ENCODE peak calls at places on chromosomes 11 and 22, in seven cellular contexts. One of them, this sample, is unnamed.
A peak's percentile ranks its signal among the peaks of the same experiment; 100 is the strongest.

GRCh38 chr22:50305658-50306566 is 1.5 kb downstream of the PLXNB2 start:
- DNase-seq in IMR-90: peak; percentile 95
- DNase-seq in CD4-positive, alpha-beta memory T cell: no peak
- DNase-seq in GM23248: peak; percentile 98
- DNase-seq in fibroblast of mammary gland: peak; percentile 94
- DNase-seq in lower lobe of right lung: peak; percentile 93
- DNase-seq in AG04449: peak; percentile 86
- DNase-seq in this sample: peak; percentile 88

GRCh38 chr11:20303451-20303965 is 60.0 kb upstream of the HTATIP2 start:
- DNase-seq in IMR-90: no peak
- DNase-seq in CD4-positive, alpha-beta memory T cell: no peak
- DNase-seq in GM23248: no peak
- DNase-seq in fibroblast of mammary gland: no peak
- DNase-seq in lower lobe of right lung: no peak
- DNase-seq in AG04449: no peak
- DNase-seq in this sample: no peak

GRCh38 chr11:43837879-43838278 is 42.8 kb upstream of the ALKBH3 start:
- DNase-seq in IMR-90: no peak
- DNase-seq in CD4-positive, alpha-beta memory T cell: no peak
- DNase-seq in GM23248: peak; percentile 5
- DNase-seq in fibroblast of mammary gland: no peak
- DNase-seq in lower lobe of right lung: no peak
- DNase-seq in AG04449: no peak
- DNase-seq in this sample: no peak

GRCh38 chr11:23727821-23728220 is 769.0 kb upstream of the LUZP2 start:
- DNase-seq in IMR-90: peak; percentile 83
- DNase-seq in CD4-positive, alpha-beta memory T cell: no peak
- DNase-seq in GM23248: peak; percentile 33
- DNase-seq in fibroblast of mammary gland: peak; percentile 50
- DNase-seq in lower lobe of right lung: no peak
- DNase-seq in AG04449: no peak
- DNase-seq in this sample: peak; percentile 28

GRCh38 chr22:20235453-20235991 is 32.6 kb downstream of the RTN4R start:
- DNase-seq in IMR-90: no peak
- DNase-seq in CD4-positive, alpha-beta memory T cell: no peak
- DNase-seq in GM23248: no peak
- DNase-seq in fibroblast of mammary gland: no peak
- DNase-seq in lower lobe of right lung: no peak
- DNase-seq in AG04449: no peak
- DNase-seq in this sample: no peak

GRCh38 chr22:37906364-37907008 is 389 bp downstream of the MICALL1 start:
- DNase-seq in IMR-90: no peak
- DNase-seq in CD4-positive, alpha-beta memory T cell: peak; percentile 50
- DNase-seq in GM23248: peak; percentile 49
- DNase-seq in fibroblast of mammary gland: no peak
- DNase-seq in lower lobe of right lung: no peak
- DNase-seq in AG04449: no peak
- DNase-seq in this sample: no peak

GRCh38 chr11:77126861-77127673 is 979 bp upstream of the MYO7A start:
- DNase-seq in IMR-90: peak; percentile 39
- DNase-seq in CD4-positive, alpha-beta memory T cell: no peak
- DNase-seq in GM23248: peak; percentile 76
- DNase-seq in fibroblast of mammary gland: peak; percentile 30
- DNase-seq in lower lobe of right lung: peak; percentile 62
- DNase-seq in AG04449: no peak
- DNase-seq in this sample: no peak

GRCh38 chr11:37107415-37107814 is 509.4 kb upstream of the RAG2 start:
- DNase-seq in IMR-90: no peak
- DNase-seq in CD4-positive, alpha-beta memory T cell: no peak
- DNase-seq in GM23248: no peak
- DNase-seq in fibroblast of mammary gland: no peak
- DNase-seq in lower lobe of right lung: no peak
- DNase-seq in AG04449: no peak
- DNase-seq in this sample: no peak

GRCh38 chr11:107598225-107599139 is 7.5 kb downstream of the ELMOD1 start:
- DNase-seq in IMR-90: no peak
- DNase-seq in CD4-positive, alpha-beta memory T cell: no peak
- DNase-seq in GM23248: peak; percentile 54
- DNase-seq in fibroblast of mammary gland: no peak
- DNase-seq in lower lobe of right lung: peak; percentile 52
- DNase-seq in AG04449: no peak
- DNase-seq in this sample: no peak

GRCh38 chr11:17563961-17564686 is 17.1 kb downstream of the OTOG start:
- DNase-seq in IMR-90: no peak
- DNase-seq in CD4-positive, alpha-beta memory T cell: no peak
- DNase-seq in GM23248: no peak
- DNase-seq in fibroblast of mammary gland: no peak
- DNase-seq in lower lobe of right lung: no peak
- DNase-seq in AG04449: no peak
- DNase-seq in this sample: no peak

GRCh38 chr11:93032580-93032979 is 63.1 kb downstream of the MTNR1B start:
- DNase-seq in IMR-90: peak; percentile 30
- DNase-seq in CD4-positive, alpha-beta memory T cell: no peak
- DNase-seq in GM23248: no peak
- DNase-seq in fibroblast of mammary gland: no peak
- DNase-seq in lower lobe of right lung: no peak
- DNase-seq in AG04449: no peak
- DNase-seq in this sample: no peak

GRCh38 chr11:24082860-24083259 is 414.0 kb upstream of the LUZP2 start:
- DNase-seq in IMR-90: no peak
- DNase-seq in CD4-positive, alpha-beta memory T cell: no peak
- DNase-seq in GM23248: no peak
- DNase-seq in fibroblast of mammary gland: no peak
- DNase-seq in lower lobe of right lung: no peak
- DNase-seq in AG04449: no peak
- DNase-seq in this sample: no peak

GRCh38 chr11:85665756-85666155 is 827 bp upstream of the CREBZF start:
- DNase-seq in IMR-90: no peak
- DNase-seq in CD4-positive, alpha-beta memory T cell: no peak
- DNase-seq in GM23248: no peak
- DNase-seq in fibroblast of mammary gland: peak; percentile 44
- DNase-seq in lower lobe of right lung: no peak
- DNase-seq in AG04449: no peak
- DNase-seq in this sample: no peak

GRCh38 chr11:117144477-117145392 is 648 bp downstream of the PAFAH1B2 start:
- DNase-seq in IMR-90: peak; percentile 86
- DNase-seq in CD4-positive, alpha-beta memory T cell: peak; percentile 46
- DNase-seq in GM23248: peak; percentile 87
- DNase-seq in fibroblast of mammary gland: peak; percentile 73
- DNase-seq in lower lobe of right lung: peak; percentile 72
- DNase-seq in AG04449: no peak
- DNase-seq in this sample: peak; percentile 25

GRCh38 chr11:72354356-72355115 is 79.8 kb downstream of the CLPB start:
- DNase-seq in IMR-90: peak; percentile 31
- DNase-seq in CD4-positive, alpha-beta memory T cell: no peak
- DNase-seq in GM23248: peak; percentile 44
- DNase-seq in fibroblast of mammary gland: no peak
- DNase-seq in lower lobe of right lung: no peak
- DNase-seq in AG04449: no peak
- DNase-seq in this sample: no peak

GRCh38 chr11:113350646-113351045 is 36.3 kb downstream of the TTC12 start:
- DNase-seq in IMR-90: no peak
- DNase-seq in CD4-positive, alpha-beta memory T cell: no peak
- DNase-seq in GM23248: no peak
- DNase-seq in fibroblast of mammary gland: no peak
- DNase-seq in lower lobe of right lung: no peak
- DNase-seq in AG04449: no peak
- DNase-seq in this sample: no peak

GRCh38 chr11:69594481-69594880 is 46.5 kb upstream of the CCND1 start:
- DNase-seq in IMR-90: no peak
- DNase-seq in CD4-positive, alpha-beta memory T cell: no peak
- DNase-seq in GM23248: no peak
- DNase-seq in fibroblast of mammary gland: no peak
- DNase-seq in lower lobe of right lung: no peak
- DNase-seq in AG04449: no peak
- DNase-seq in this sample: no peak

DNA sequence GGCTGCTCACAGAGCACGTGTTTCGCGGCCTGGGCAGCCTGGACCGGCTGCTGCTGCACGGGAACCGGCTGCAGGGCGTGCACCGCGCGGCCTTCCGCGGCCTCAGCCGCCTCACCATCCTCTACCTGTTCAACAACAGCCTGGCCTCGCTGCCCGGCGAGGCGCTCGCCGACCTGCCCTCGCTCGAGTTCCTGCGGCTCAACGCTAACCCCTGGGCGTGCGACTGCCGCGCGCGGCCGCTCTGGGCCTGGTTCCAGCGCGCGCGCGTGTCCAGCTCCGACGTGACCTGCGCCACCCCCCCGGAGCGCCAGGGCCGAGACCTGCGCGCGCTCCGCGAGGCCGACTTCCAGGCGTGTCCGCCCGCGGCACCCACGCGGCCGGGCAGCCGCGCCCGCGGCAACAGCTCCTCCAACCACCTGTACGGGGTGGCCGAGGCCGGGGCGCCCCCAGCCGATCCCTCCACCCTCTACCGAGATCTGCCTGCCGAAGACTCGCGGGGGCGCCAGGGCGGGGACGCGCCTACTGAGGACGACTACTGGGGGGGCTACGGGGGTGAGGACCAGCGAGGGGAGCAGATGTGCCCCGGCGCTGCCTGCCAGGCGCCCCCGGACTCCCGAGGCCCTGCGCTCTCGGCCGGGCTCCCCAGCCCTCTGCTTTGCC is 16.0 kb downstream of the RTN4RL2 start:
- DNase-seq in IMR-90: no peak
- DNase-seq in CD4-positive, alpha-beta memory T cell: no peak
- DNase-seq in GM23248: no peak
- DNase-seq in fibroblast of mammary gland: no peak
- DNase-seq in lower lobe of right lung: peak; percentile 71
- DNase-seq in AG04449: no peak
- DNase-seq in this sample: no peak
- H3K4me3 ChIP-seq in IMR-90: peak overlapping the region; percentile 30
- H3K4me3 ChIP-seq in CD4-positive, alpha-beta memory T cell: peak overlapping the region; percentile 51
- H3K4me3 ChIP-seq in GM23248: no peak overlapping the region
- H3K4me3 ChIP-seq in fibroblast of mammary gland: peak overlapping the region; percentile 17
- H3K4me3 ChIP-seq in lower lobe of right lung: peak overlapping the region; percentile 60
- H3K4me3 ChIP-seq in AG04449: no peak overlapping the region
- H3K4me3 ChIP-seq in this sample: peak overlapping the region; percentile 28

DNA sequence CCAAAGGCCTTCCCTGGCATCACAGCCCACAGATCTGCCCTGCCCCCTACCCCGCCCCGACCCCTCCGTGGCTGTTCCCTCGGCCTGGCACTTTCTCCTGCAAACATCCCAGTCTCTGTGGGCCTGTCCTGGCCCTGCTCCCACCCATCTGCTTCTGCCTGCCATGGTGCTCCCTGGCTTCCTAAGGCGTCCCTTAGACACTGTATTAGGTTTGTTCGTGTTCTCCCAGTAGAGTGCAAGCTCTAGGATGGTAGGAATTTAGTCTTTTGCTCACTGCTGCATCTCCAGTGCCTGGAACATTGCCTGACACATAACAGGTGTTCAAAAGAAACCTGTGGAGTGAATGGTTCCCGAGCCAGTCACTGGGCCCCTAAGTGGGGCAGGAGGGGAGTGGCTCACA is 69.6 kb upstream of the PITPNB start:
- DNase-seq in IMR-90: no peak
- DNase-seq in CD4-positive, alpha-beta memory T cell: no peak
- DNase-seq in GM23248: no peak
- DNase-seq in fibroblast of mammary gland: no peak
- DNase-seq in lower lobe of right lung: no peak
- DNase-seq in AG04449: no peak
- DNase-seq in this sample: no peak
- H3K4me3 ChIP-seq in IMR-90: no peak overlapping the region
- H3K4me3 ChIP-seq in CD4-positive, alpha-beta memory T cell: no peak overlapping the region
- H3K4me3 ChIP-seq in GM23248: no peak overlapping the region
- H3K4me3 ChIP-seq in fibroblast of mammary gland: no peak overlapping the region
- H3K4me3 ChIP-seq in lower lobe of right lung: no peak overlapping the region
- H3K4me3 ChIP-seq in AG04449: no peak overlapping the region
- H3K4me3 ChIP-seq in this sample: no peak overlapping the region

DNA sequence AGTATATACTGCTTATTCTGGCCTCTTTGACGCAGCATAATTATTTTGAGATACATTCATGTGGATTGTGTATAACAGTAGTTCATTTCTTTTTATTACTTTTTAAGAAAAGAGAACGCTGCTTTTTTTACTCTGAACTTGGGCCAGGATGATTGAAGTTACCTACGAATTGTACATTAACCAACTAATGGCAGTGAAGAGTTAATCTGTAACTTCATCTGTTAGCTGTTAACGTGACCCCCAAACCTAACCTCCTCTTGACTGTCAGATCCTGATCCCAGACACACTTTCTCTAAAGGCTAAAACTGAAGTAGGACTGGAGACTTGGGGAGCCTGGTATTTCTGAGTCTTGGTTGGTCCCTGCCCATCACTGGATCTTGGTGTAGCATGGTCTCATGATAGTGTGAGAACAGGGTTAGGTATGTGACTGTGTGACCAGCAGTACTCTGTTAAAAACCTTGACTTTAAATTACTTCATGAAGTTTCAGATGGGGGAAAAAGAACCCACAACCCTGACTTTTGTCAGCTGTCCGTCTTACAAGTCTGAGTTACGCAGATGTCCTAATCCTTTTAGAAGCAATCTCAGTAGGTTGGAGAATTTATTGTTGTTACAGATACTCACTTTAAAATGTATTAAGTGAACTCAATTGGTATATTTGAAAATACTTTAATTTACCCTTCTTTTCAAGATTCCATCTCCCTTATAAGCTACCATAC is 39.4 kb downstream of the C22orf31 start:
- DNase-seq in IMR-90: no peak
- DNase-seq in CD4-positive, alpha-beta memory T cell: no peak
- DNase-seq in GM23248: no peak
- DNase-seq in fibroblast of mammary gland: no peak
- DNase-seq in lower lobe of right lung: no peak
- DNase-seq in AG04449: no peak
- DNase-seq in this sample: no peak
- H3K4me3 ChIP-seq in IMR-90: no peak overlapping the region
- H3K4me3 ChIP-seq in CD4-positive, alpha-beta memory T cell: no peak overlapping the region
- H3K4me3 ChIP-seq in GM23248: no peak overlapping the region
- H3K4me3 ChIP-seq in fibroblast of mammary gland: no peak overlapping the region
- H3K4me3 ChIP-seq in lower lobe of right lung: no peak overlapping the region
- H3K4me3 ChIP-seq in AG04449: no peak overlapping the region
- H3K4me3 ChIP-seq in this sample: no peak overlapping the region

GRCh38 chr11:59102259-59102765 is 4.7 kb upstream of the FAM111B start:
- DNase-seq in IMR-90: peak; percentile 13
- DNase-seq in CD4-positive, alpha-beta memory T cell: peak; percentile 60
- DNase-seq in GM23248: peak; percentile 62
- DNase-seq in fibroblast of mammary gland: peak; percentile 46
- DNase-seq in lower lobe of right lung: peak; percentile 75
- DNase-seq in AG04449: no peak
- DNase-seq in this sample: no peak
- H3K4me3 ChIP-seq in IMR-90: peak overlapping the region; percentile 32
- H3K4me3 ChIP-seq in CD4-positive, alpha-beta memory T cell: peak overlapping the region; percentile 49
- H3K4me3 ChIP-seq in GM23248: peak overlapping the region; percentile 65
- H3K4me3 ChIP-seq in fibroblast of mammary gland: peak overlapping the region; percentile 5
- H3K4me3 ChIP-seq in lower lobe of right lung: peak overlapping the region; percentile 45
- H3K4me3 ChIP-seq in AG04449: peak overlapping the region; percentile 39
- H3K4me3 ChIP-seq in this sample: peak overlapping the region; percentile 27

DNA sequence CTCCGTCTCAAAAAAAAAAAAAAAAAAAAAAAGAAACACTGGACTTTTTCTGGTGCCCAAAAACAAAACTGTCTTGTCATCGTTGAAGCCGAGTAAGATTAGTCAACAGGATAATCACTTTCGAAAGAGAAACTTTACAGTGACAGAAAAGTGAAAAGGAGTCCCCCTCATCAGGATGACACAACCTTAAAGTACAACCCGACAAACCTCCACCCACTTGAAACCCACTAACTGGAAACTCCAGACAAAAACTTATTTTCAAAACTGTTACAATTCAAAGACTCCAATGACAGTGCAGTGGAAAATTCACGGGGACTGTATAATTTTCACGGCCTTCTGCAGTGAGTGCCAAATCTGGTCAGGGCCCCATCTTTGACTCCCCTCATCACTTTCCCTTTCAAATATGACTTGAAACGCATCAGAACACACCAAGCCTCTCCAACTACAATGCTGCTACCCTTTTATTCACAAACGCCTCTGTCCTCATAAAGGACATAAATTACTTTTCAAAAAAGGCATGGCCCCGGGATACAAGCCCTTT is 1.2 kb downstream of the DENND5A start:
- DNase-seq in IMR-90: peak; percentile 30
- DNase-seq in CD4-positive, alpha-beta memory T cell: peak; percentile 68
- DNase-seq in GM23248: peak; percentile 68
- DNase-seq in fibroblast of mammary gland: peak; percentile 50
- DNase-seq in lower lobe of right lung: no peak
- DNase-seq in AG04449: no peak
- DNase-seq in this sample: no peak
- H3K4me3 ChIP-seq in IMR-90: peak overlapping the region; percentile 69
- H3K4me3 ChIP-seq in CD4-positive, alpha-beta memory T cell: peak overlapping the region; percentile 76
- H3K4me3 ChIP-seq in GM23248: peak overlapping the region; percentile 79
- H3K4me3 ChIP-seq in fibroblast of mammary gland: peak overlapping the region; percentile 87
- H3K4me3 ChIP-seq in lower lobe of right lung: peak overlapping the region; percentile 87
- H3K4me3 ChIP-seq in AG04449: peak overlapping the region; percentile 88
- H3K4me3 ChIP-seq in this sample: peak overlapping the region; percentile 73

This sample was measured in skeletal muscle cell.